ENCODE peak calls at places on chromosomes 3 and 15, in nine cellular contexts. K, P, J, Y, R, Z, N, L and V are unnamed samples. For H3K36me3, the result is how much of the 10 kb centered on the place peaks cover.

GRCh38 chr3:147191795-147192385 is 214.5 kb downstream of the ZIC4 start:
- DNase-seq in L (no peak), J (no peak), N (peak), Z (peak), P (no peak), Y (peak), R (peak), K (peak), V (no peak)

GRCh38 chr3:124607163-124607562 is 123.1 kb upstream of the UMPS start:
- DNase-seq in N (no peak), K (no peak), L (no peak), Z (no peak), P (no peak), R (no peak), J (no peak), Y (peak), V (no peak)

GRCh38 chr3:5162102-5162501 is 25.4 kb upstream of the EDEM1 start:
- DNase-seq in J (no peak), Z (no peak), P (no peak), R (peak), L (no peak), N (no peak), K (no peak), Y (peak), V (no peak)

GRCh38 chr3:121431717-121432517 is 113.9 kb downstream of the POLQ start:
- DNase-seq in Y (peak), J (no peak), L (no peak), N (peak), P (no peak), Z (no peak), R (no peak), K (no peak), V (peak)

GRCh38 chr15:34993877-34994276 is 5.8 kb upstream of the ZNF770 start:
- DNase-seq in P (no peak), R (no peak), J (no peak), K (no peak), N (no peak), Y (no peak), L (no peak), Z (no peak), V (no peak)

GRCh38 chr3:186931487-186932280 is 1.4 kb downstream of the ST6GAL1 start:
- DNase-seq in N (peak), K (no peak), J (no peak), Z (no peak), P (peak), R (no peak), Y (no peak), L (peak), V (peak)

GRCh38 chr3:197001106-197001971 is 28.3 kb downstream of the MELTF start:
- DNase-seq in Y (no peak), P (no peak), L (no peak), N (peak), R (no peak), Z (no peak), J (peak), K (no peak), V (no peak)

GRCh38 chr3:46953265-46954010 is 23.1 kb downstream of the CCDC12 start:
- DNase-seq in N (peak), K (no peak), R (no peak), J (no peak), L (no peak), P (no peak), Z (no peak), Y (no peak), V (no peak)

GRCh38 chr3:67648229-67648628 is 6.2 kb downstream of the SUCLG2 start:
- DNase-seq in K (no peak), Z (no peak), N (no peak), R (no peak), L (no peak), J (no peak), P (no peak), Y (no peak), V (no peak)

GRCh38 chr3:47456984-47457383 is 18.8 kb downstream of the SCAP start:
- DNase-seq in L (no peak), Y (no peak), P (no peak), K (no peak), N (no peak), R (no peak), J (no peak), Z (no peak), V (no peak)

GRCh38 chr15:40930430-40931299 is 1.5 kb downstream of the DLL4 start:
- DNase-seq in Y (peak), R (peak), P (peak), L (peak), J (no peak), Z (no peak), K (no peak), N (peak), V (no peak)

GRCh38 chr15:39874890-39875549 is 45.0 kb downstream of the GPR176 start:
- DNase-seq in N (peak), K (peak), P (no peak), Z (no peak), Y (peak), L (no peak), R (peak), J (no peak), V (no peak)

GRCh38 chr3:177599331-177599730 is 402.0 kb upstream of the TBL1XR1 start:
- DNase-seq in R (no peak), K (no peak), Z (no peak), Y (no peak), N (no peak), J (no peak), P (no peak), L (no peak), V (no peak)

GRCh38 chr3:128590948-128591347 is 59.7 kb downstream of the RPN1 start:
- DNase-seq in P (no peak), N (no peak), J (no peak), Z (no peak), R (no peak), L (no peak), K (no peak), Y (no peak), V (no peak)

GRCh38 chr15:66628976-66629723 is 63.4 kb upstream of the LCTL start:
- DNase-seq in J (no peak), Y (no peak), N (no peak), K (no peak), R (no peak), L (peak), Z (no peak), P (no peak), V (no peak)

GRCh38 chr15:72117448-72117697 is 577 bp downstream of the MYO9A start:
- DNase-seq in Z (peak), L (peak), P (peak), R (peak), J (peak), Y (peak), K (peak), N (peak), V (peak)

GRCh38 chr15:74514039-74514438 is 27.0 kb upstream of the ARID3B start:
- DNase-seq in Z (no peak), R (no peak), Y (no peak), P (no peak), L (no peak), N (no peak), K (no peak), J (no peak), V (no peak)

GRCh38 chr3:161273589-161274218 is 52.6 kb downstream of the NMD3 start:
- DNase-seq in L (no peak), P (no peak), N (peak), K (peak), R (peak), Z (peak), J (no peak), Y (peak), V (no peak)

GRCh38 chr3:101813817-101814440 is 34.9 kb downstream of the NXPE3 start:
- DNase-seq in K (no peak), P (no peak), L (no peak), R (peak), Y (peak), J (no peak), Z (no peak), N (peak), V (no peak)

GRCh38 chr3:171526146-171526545 is 65.9 kb upstream of the TNIK start:
- DNase-seq in K (no peak), P (no peak), Z (no peak), J (no peak), L (no peak), R (no peak), N (no peak), Y (no peak), V (no peak)

GRCh38 chr3:115321396-115321795 is 174.3 kb upstream of the ZBTB20 start:
- DNase-seq in N (no peak), Z (no peak), J (no peak), R (no peak), P (no peak), K (no peak), L (no peak), Y (peak), V (no peak)

GRCh38 chr3:66372681-66373350 is 128.0 kb downstream of the LRIG1 start:
- DNase-seq in Y (no peak), K (no peak), J (no peak), P (no peak), L (no peak), R (no peak), N (peak), Z (no peak), V (peak)

GRCh38 chr15:44697014-44697413 is 14.1 kb downstream of the PATL2 start:
- DNase-seq in R (no peak), Y (no peak), L (no peak), J (no peak), P (no peak), K (no peak), Z (no peak), N (no peak), V (no peak)

GRCh38 chr3:110568246-110568645 is 503.4 kb upstream of the NECTIN3 start:
- DNase-seq in L (no peak), J (no peak), K (no peak), Z (no peak), Y (peak), N (no peak), P (no peak), R (peak), V (no peak)

GRCh38 chr3:71478568-71478967 is 105.0 kb downstream of the FOXP1 start:
- DNase-seq in L (no peak), Y (no peak), K (no peak), J (no peak), Z (no peak), N (no peak), P (no peak), R (no peak), V (peak)

GRCh38 chr15:75904241-75904631 is 558 bp downstream of the FBXO22 start:
- DNase-seq in N (peak), R (no peak), Z (peak), K (no peak), L (peak), Y (peak), J (peak), P (no peak), V (peak)

GRCh38 chr3:10968390-10968789 is 24.2 kb upstream of the SLC6A1 start:
- DNase-seq in N (no peak), K (no peak), R (no peak), J (no peak), Y (no peak), L (no peak), Z (no peak), P (no peak), V (no peak)

GRCh38 chr15:62606376-62607164 is 436.0 kb upstream of the TPM1 start:
- DNase-seq in Y (peak), R (peak), N (no peak), P (no peak), Z (no peak), L (no peak), J (no peak), K (peak), V (no peak)

GRCh38 chr15:51092480-51092879 is 2.2 kb downstream of the TNFAIP8L3 start:
- DNase-seq in N (no peak), Z (no peak), Y (no peak), R (no peak), J (no peak), L (no peak), P (no peak), K (no peak), V (no peak)

GRCh38 chr3:151219056-151219455 is 16.0 kb upstream of the GPR171 start:
- DNase-seq in Y (peak), J (no peak), R (peak), L (no peak), Z (no peak), N (no peak), K (no peak), P (no peak), V (no peak)

GRCh38 chr15:90451215-90451850 is 63.3 kb downstream of the IQGAP1 start:
- DNase-seq in K (no peak), N (no peak), P (no peak), Z (no peak), J (no peak), R (no peak), L (no peak), Y (no peak), V (no peak)

GRCh38 chr3:179591313-179591712 is 13.1 kb downstream of the MRPL47 start:
- DNase-seq in Y (no peak), P (no peak), J (no peak), R (no peak), Z (no peak), N (no peak), L (no peak), K (no peak), V (no peak)

GRCh38 chr3:179589143-179589542 is 15.3 kb downstream of the MRPL47 start:
- DNase-seq in Z (no peak), N (no peak), P (no peak), R (no peak), Y (peak), K (no peak), J (no peak), L (no peak), V (no peak)

GRCh38 chr3:179590669-179591068 is 13.8 kb downstream of the MRPL47 start:
- DNase-seq in Z (no peak), P (no peak), L (no peak), R (no peak), N (no peak), J (no peak), Y (no peak), K (no peak), V (no peak)
- H3K36me3 ChIP-seq in Z (under half), P (under half), L (half or more), R (under half), N (half or more), J (under half), Y (half or more), K (under half), V (half or more)

GRCh38 chr3:52695798-52696649 is 9.6 kb downstream of the GLT8D1 start:
- DNase-seq in N (no peak), Z (no peak), P (no peak), J (no peak), L (no peak), R (no peak), Y (no peak), K (no peak), V (no peak)
- H3K36me3 ChIP-seq in N (half or more), Z (under half), P (under half), J (under half), L (half or more), R (half or more), Y (half or more), K (under half), V (half or more)

DNA sequence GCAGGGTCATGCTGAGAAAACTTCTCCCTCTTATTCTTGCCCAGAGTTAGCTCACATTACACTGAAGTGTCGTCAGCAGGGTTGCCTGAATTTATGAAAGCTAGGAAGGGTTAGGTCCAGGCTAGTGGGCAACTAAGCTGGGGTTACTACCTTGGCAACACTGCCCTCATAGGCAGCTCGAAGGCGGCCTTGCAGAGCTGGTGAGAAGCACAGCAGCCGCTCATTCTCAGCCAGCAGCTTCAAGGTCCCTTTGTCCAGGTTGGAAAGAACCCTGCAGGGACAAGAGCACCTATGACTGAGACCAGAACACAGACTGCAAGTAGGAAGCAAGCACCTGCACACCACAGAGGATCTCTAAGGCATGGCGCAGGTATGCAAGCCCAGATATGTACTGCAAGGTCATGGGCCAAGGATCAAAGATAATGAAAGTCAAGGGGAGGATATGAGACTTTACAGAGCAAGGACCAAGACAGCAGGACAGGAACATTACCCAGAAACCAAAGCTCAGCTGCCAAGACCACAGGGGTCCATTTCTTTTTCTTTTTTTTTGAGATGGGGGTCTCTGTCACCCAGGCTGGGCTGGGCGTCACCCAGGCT is 2.8 kb downstream of the CDAN1 start:
- DNase-seq in K (no peak), Y (no peak), N (peak), L (no peak), J (no peak), R (no peak), Z (no peak), P (no peak), V (no peak)
- H3K36me3 ChIP-seq in K (under half), Y (under half), N (half or more), L (half or more), J (under half), R (under half), Z (under half), P (under half), V (under half)

GRCh38 chr3:141915016-141915415 is 38.6 kb downstream of the ATP1B3 start:
- DNase-seq in P (no peak), Y (no peak), K (no peak), J (no peak), R (no peak), L (no peak), N (no peak), Z (no peak), V (no peak)

GRCh38 chr3:141915766-141916165 is 39.3 kb downstream of the ATP1B3 start:
- DNase-seq in R (no peak), J (no peak), N (no peak), Y (peak), K (no peak), P (no peak), Z (no peak), L (no peak), V (no peak)

GRCh38 chr3:141921316-141921715 is 44.9 kb downstream of the ATP1B3 start:
- DNase-seq in J (no peak), R (no peak), Y (no peak), N (no peak), L (no peak), K (no peak), Z (no peak), P (no peak), V (no peak)

DNA sequence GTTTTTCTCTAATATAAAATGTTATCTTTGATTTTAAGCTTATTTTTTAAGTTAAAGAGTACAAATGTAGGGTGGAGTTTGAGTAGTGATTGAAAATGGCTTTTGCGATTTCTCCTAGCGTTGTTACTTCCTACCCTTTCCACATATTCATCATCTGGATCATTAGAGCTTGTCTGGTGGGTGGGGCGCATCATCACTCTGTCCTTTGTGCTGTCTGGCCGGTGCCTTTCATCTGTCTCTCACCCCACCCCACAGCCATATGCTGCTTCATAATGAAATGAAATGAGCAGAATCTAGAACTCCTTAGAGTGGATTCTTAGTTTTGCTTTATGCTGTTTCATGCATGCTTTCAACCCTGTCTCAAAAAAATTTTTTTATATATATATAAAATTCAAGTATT is 44.3 kb downstream of the ATP1B3 start:
- DNase-seq in R (no peak), P (no peak), L (no peak), Y (no peak), K (no peak), N (no peak), Z (no peak), J (no peak), V (no peak)
- H3K36me3 ChIP-seq in R (under half), P (under half), L (half or more), Y (under half), K (under half), N (half or more), Z (under half), J (under half), V (under half)

GRCh38 chr3:183714622-183715021 is 17.0 kb downstream of the YEATS2 start:
- DNase-seq in Z (no peak), K (no peak), N (no peak), J (no peak), L (no peak), R (no peak), Y (no peak), P (no peak), V (no peak)
- H3K36me3 ChIP-seq in Z (under half), K (under half), N (half or more), J (under half), L (under half), R (under half), Y (under half), P (under half), V (under half)

GRCh38 chr3:141552440-141552991 is 65.7 kb downstream of the RASA2 start:
- DNase-seq in Z (no peak), L (no peak), N (no peak), P (no peak), J (no peak), R (no peak), Y (no peak), K (no peak), V (no peak)

GRCh38 chr3:141544697-141545096 is 57.9 kb downstream of the RASA2 start:
- DNase-seq in Y (no peak), N (no peak), P (no peak), L (no peak), J (no peak), R (no peak), K (no peak), Z (no peak), V (no peak)

GRCh38 chr3:141546586-141546985 is 59.8 kb downstream of the RASA2 start:
- DNase-seq in K (no peak), L (no peak), Y (no peak), Z (no peak), R (no peak), N (no peak), J (no peak), P (no peak), V (no peak)

GRCh38 chr3:141550926-141551665 is 64.3 kb downstream of the RASA2 start:
- DNase-seq in N (no peak), L (no peak), J (no peak), R (no peak), Z (no peak), Y (no peak), P (no peak), K (no peak), V (no peak)

DNA sequence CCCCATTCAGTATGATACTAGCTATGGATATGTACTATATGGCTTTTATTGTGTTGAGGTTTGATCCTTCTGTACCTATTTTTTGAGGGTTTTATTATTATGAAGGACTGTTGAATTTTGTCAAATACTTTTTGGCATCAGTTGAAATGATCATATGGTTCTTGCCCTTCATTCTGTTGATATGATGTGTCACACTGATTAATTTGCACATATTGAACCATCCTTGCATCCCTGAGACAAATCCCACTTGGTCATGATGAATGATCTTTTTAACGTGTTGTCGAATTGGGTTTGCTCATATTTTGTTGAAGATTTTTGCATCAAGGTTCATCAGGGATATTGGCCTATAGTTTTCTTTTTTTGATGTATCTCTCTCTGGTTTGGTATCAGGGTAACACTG is 61.0 kb downstream of the RASA2 start:
- DNase-seq in J (no peak), Z (no peak), R (no peak), N (no peak), P (no peak), L (no peak), Y (no peak), K (no peak), V (no peak)
- H3K36me3 ChIP-seq in J (under half), Z (under half), R (under half), N (half or more), P (under half), L (under half), Y (under half), K (under half), V (under half)